ENCODE peak calls at places on chromosomes 5 and 9, in nine cellular contexts. F, S, P, Q, C, O, D, X and R are unnamed samples.

GRCh38 chr5:177361418-177362101 is 3.8 kb downstream of the RGS14 start:
- DNase-seq in F (peak), S (no peak), P (no peak), Q (no peak), C (no peak), O (no peak), D (no peak), X (no peak), R (no peak)

GRCh38 chr9:128921881-128922763 is 1.3 kb downstream of the PHYHD1 start:
- DNase-seq in F (peak), S (peak), P (no peak), Q (peak), C (peak), O (no peak), D (peak), X (peak), R (no peak)

GRCh38 chr5:76861616-76862015 is 11.8 kb downstream of the S100Z start:
- DNase-seq in F (no peak), S (no peak), P (no peak), Q (no peak), C (peak), O (no peak), D (no peak), X (no peak), R (peak)

GRCh38 chr9:89923961-89924504 is 319.2 kb downstream of the GADD45G start:
- DNase-seq in F (no peak), S (no peak), P (no peak), Q (no peak), C (peak), O (no peak), D (no peak), X (no peak), R (no peak)

GRCh38 chr9:109972026-109973005 is 192.3 kb downstream of the PALM2AKAP2 start:
- DNase-seq in F (no peak), S (no peak), P (no peak), Q (no peak), C (no peak), O (no peak), D (no peak), X (no peak), R (no peak)

GRCh38 chr5:51242453-51242852 is 140.8 kb upstream of the ISL1 start:
- DNase-seq in F (no peak), S (no peak), P (no peak), Q (no peak), C (no peak), O (no peak), D (no peak), X (no peak), R (no peak)

GRCh38 chr5:146538441-146538840 is 22.5 kb upstream of the GPR151 start:
- DNase-seq in F (no peak), S (no peak), P (no peak), Q (no peak), C (no peak), O (no peak), D (no peak), X (no peak), R (no peak)

GRCh38 chr5:160970605-160971191 is 118.7 kb upstream of the ATP10B start:
- DNase-seq in F (no peak), S (no peak), P (peak), Q (no peak), C (no peak), O (no peak), D (peak), X (no peak), R (no peak)

GRCh38 chr5:175677571-175677970 is 19.7 kb downstream of the HRH2 start:
- DNase-seq in F (no peak), S (no peak), P (no peak), Q (no peak), C (no peak), O (no peak), D (no peak), X (no peak), R (no peak)

GRCh38 chr9:125959980-125960619 is 212.9 kb downstream of the PBX3 start:
- DNase-seq in F (no peak), S (no peak), P (no peak), Q (no peak), C (peak), O (no peak), D (no peak), X (no peak), R (no peak)

GRCh38 chr9:122936464-122936863 is 4.4 kb upstream of the RABGAP1 start:
- DNase-seq in F (no peak), S (no peak), P (no peak), Q (no peak), C (no peak), O (no peak), D (no peak), X (no peak), R (no peak)

GRCh38 chr9:131616983-131617604 is 71.8 kb downstream of the PRRT1B start:
- DNase-seq in F (peak), S (no peak), P (no peak), Q (no peak), C (no peak), O (no peak), D (no peak), X (no peak), R (no peak)

GRCh38 chr9:98915599-98915998 is 28.1 kb upstream of the COL15A1 start:
- DNase-seq in F (no peak), S (no peak), P (no peak), Q (no peak), C (no peak), O (no peak), D (no peak), X (no peak), R (no peak)

GRCh38 chr5:57887851-57888621 is 405.4 kb upstream of the ACTBL2 start:
- DNase-seq in F (no peak), S (peak), P (peak), Q (peak), C (peak), O (no peak), D (peak), X (no peak), R (peak)

GRCh38 chr5:85278193-85278592 is 893.5 kb upstream of the EDIL3 start:
- DNase-seq in F (no peak), S (no peak), P (peak), Q (no peak), C (no peak), O (no peak), D (no peak), X (no peak), R (no peak)

DNA sequence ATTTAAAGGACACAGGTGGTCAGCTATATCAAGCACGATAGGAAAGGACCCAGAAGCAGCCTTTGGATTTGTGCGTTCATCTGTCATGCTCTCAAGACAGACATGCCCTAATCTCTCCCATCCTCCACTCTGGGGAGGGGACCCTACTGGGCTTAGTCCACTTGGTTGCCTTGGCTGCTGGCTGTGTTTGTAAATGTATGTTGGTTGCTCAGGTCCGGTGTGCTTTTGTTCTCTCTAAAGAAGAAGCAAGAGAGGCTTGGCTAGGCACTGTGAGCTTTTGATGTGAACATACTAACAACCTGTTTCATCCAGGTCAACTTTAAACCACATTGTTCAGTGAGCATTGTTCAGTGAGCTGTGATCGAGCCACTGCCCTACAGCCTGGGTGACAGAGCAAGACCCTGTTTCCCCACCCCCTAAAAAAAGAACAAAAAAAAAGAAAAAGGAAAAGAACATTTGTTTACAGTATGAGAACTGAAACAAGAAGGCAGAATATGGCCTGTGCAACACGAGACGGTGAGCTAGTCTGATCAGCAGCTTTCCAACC is 228.2 kb downstream of the ARHGAP26 start:
- DNase-seq in F (no peak), S (no peak), P (no peak), Q (no peak), C (no peak), O (no peak), D (no peak), X (no peak), R (no peak)
- H3K4me3 ChIP-seq in F (no peak), S (no peak), P (no peak), Q (no peak), C (no peak), O (no peak), D (no peak), X (no peak), R (no peak)

GRCh38 chr5:124735169-124735858 is 11.1 kb downstream of the ZNF608 start:
- DNase-seq in F (no peak), S (peak), P (no peak), Q (no peak), C (peak), O (no peak), D (peak), X (peak), R (no peak)
- H3K4me3 ChIP-seq in F (peak), S (peak), P (no peak), Q (no peak), C (peak), O (no peak), D (peak), X (peak), R (no peak)

GRCh38 chr5:36691241-36691640 is 84.8 kb downstream of the SLC1A3 start:
- DNase-seq in F (no peak), S (no peak), P (no peak), Q (no peak), C (no peak), O (no peak), D (peak), X (no peak), R (no peak)

GRCh38 chr5:36690041-36690941 is 83.9 kb downstream of the SLC1A3 start:
- DNase-seq in F (peak), S (peak), P (peak), Q (peak), C (peak), O (peak), D (peak), X (peak), R (no peak)

GRCh38 chr5:36691993-36692392 is 85.6 kb downstream of the SLC1A3 start:
- DNase-seq in F (no peak), S (no peak), P (no peak), Q (no peak), C (peak), O (no peak), D (peak), X (no peak), R (no peak)

GRCh38 chr5:36694351-36694750 is 87.9 kb downstream of the SLC1A3 start:
- DNase-seq in F (no peak), S (no peak), P (no peak), Q (no peak), C (no peak), O (no peak), D (no peak), X (no peak), R (no peak)

DNA sequence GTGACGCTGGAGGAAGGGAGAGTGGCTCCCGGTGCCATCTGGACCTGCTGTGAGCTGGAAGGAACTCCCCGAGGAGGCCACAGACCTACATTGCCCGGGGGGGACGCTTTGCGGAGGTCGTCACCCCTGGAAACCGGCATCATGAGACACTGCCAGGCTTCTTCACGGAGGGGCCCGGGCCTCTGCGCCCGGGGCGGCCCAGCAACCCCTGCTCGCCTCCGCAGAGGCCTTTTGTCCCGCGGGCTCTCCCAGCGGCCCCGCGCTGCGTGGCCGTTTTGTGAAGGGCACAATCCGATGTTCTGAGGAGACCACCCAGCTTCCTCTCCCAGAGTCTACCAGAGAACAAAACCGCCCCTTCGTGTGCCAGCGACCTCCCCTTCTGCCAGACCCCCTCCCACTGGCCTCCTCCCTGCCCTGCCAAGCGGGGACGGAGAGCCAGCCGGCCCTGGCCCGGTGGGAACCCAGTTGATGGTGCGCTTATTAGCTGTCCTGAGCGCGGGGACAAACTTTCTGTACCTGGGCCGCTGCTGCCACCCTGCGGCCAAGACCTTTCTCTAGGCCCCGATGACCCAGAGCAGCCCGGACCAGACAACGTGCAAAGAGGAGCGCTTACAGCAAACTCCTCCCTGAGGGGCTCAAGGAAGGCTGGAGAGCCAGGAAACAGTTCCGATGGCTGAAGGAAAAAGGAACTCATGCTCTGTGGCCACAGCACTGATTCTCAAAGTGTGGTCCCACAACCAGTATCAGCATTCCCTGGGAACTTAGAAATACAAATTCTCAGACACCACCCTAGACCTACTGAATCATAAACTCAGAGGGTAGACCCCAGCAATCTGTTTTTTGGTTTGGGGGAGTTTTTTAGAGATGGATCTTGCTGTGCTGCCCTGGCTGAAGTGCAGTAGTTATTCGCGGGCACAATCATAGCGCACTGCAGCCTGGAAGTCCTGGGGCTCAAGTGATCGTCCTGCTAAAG is 86.7 kb downstream of the SLC1A3 start:
- DNase-seq in F (peak), S (peak), P (peak), Q (peak), C (peak), O (no peak), D (peak), X (peak), R (peak)
- H3K4me3 ChIP-seq in F (no peak), S (no peak), P (peak), Q (no peak), C (no peak), O (no peak), D (peak), X (no peak), R (no peak)

GRCh38 chr5:54883374-54884194 is 101.8 kb downstream of the ESM1 start:
- DNase-seq in F (peak), S (peak), P (no peak), Q (peak), C (peak), O (no peak), D (peak), X (peak), R (no peak)
- H3K4me3 ChIP-seq in F (peak), S (peak), P (no peak), Q (peak), C (peak), O (peak), D (peak), X (peak), R (no peak)

DNA sequence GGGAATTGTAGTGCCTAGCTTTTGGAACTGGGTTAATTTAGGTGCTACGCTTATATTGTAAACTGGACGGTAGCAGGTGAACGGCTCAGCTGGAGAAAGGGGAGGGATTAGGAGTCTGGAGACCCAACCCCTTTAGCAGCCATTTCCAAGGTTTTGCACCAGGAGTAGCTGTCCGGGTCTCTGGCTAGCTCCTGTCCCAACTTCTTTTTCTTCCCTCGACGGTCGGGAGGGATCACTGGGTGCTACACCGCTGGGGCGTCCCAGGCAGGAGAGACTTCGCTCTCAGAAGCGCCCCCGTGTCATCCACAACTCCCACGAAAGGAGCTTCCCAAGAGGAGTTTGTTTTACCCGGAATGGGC is 1640.9 kb upstream of the C9orf72 start:
- DNase-seq in F (no peak), S (no peak), P (peak), Q (no peak), C (peak), O (no peak), D (no peak), X (no peak), R (no peak)
- H3K4me3 ChIP-seq in F (no peak), S (no peak), P (peak), Q (no peak), C (no peak), O (no peak), D (no peak), X (no peak), R (no peak)